ENCODE peak calls at places on chromosomes 13 and 19, in eight cellular contexts. T is Caco-2, K is epithelial cell of esophagus, H is choroid plexus epithelial cell, Q is IMR-90, C is BJ, F is cardiac fibroblast, U is cardiac muscle cell. J is an unnamed sample.

GRCh38 chr19:41984961-41985360 is 9.1 kb downstream of the ATP1A3 start:
- DNase-seq in H (no peak), F (no peak), Q (no peak), T (no peak), K (no peak), U (no peak), C (no peak), J (no peak)

GRCh38 chr13:112113851-112114250 is 46.9 kb downstream of the SOX1 start:
- DNase-seq in F (no peak), C (no peak), H (no peak), K (no peak), U (no peak), T (no peak), Q (no peak), J (no peak)

GRCh38 chr19:28468701-28469459 is 744.1 kb downstream of the UQCRFS1 start:
- DNase-seq in F (peak; percentile 84), H (peak; percentile 62), C (peak; percentile 44), T (peak; percentile 2), K (peak; percentile 4), Q (no peak), U (peak; percentile 40), J (no peak)

GRCh38 chr13:108779308-108779707 is 149.9 kb downstream of the MYO16 start:
- DNase-seq in F (no peak), H (no peak), C (no peak), T (no peak), K (no peak), U (no peak), Q (no peak), J (no peak)

GRCh38 chr19:6963937-6964336 is 57.3 kb downstream of the MBD3L2B start:
- DNase-seq in U (no peak), F (no peak), H (no peak), C (no peak), T (no peak), Q (no peak), K (no peak), J (no peak)

GRCh38 chr13:44816701-44817684 is 172.3 kb downstream of the NUFIP1 start:
- DNase-seq in U (peak; percentile 20), H (peak; percentile 51), T (no peak), Q (peak; percentile 49), F (peak; percentile 68), K (peak; percentile 57), C (no peak), J (no peak)

GRCh38 chr13:86882835-86883234 is 788.3 kb upstream of the SLITRK5 start:
- DNase-seq in U (no peak), T (no peak), F (no peak), H (no peak), K (peak; percentile 18), C (no peak), Q (peak; percentile 2), J (no peak)

GRCh38 chr13:47310376-47310775 is 413.5 kb upstream of the HTR2A start:
- DNase-seq in H (no peak), T (no peak), K (peak; percentile 22), Q (no peak), C (no peak), F (peak; percentile 21), U (no peak), J (no peak)

GRCh38 chr13:33015791-33016323 is 366 bp upstream of the KL start:
- DNase-seq in H (no peak), K (no peak), T (peak; percentile 48), C (no peak), U (no peak), F (no peak), Q (no peak), J (no peak)

GRCh38 chr19:42242071-42242511 is 311 bp downstream of the GSK3A start:
- DNase-seq in K (no peak), T (no peak), U (peak; percentile 20), Q (no peak), H (peak; percentile 14), C (no peak), F (no peak), J (no peak)

GRCh38 chr13:46871557-46871956 is 25.3 kb downstream of the HTR2A start:
- DNase-seq in C (no peak), F (no peak), T (no peak), K (no peak), U (peak; percentile 55), H (no peak), Q (no peak), J (no peak)

GRCh38 chr19:12606796-12607195 is 3.8 kb downstream of the ZNF490 start:
- DNase-seq in H (no peak), U (no peak), F (no peak), Q (no peak), C (no peak), T (no peak), K (peak; percentile 59), J (no peak)

GRCh38 chr13:113427562-113428468 is 25.5 kb downstream of the ADPRHL1 start:
- DNase-seq in T (no peak), U (peak; percentile 29), F (peak; percentile 22), C (no peak), H (peak; percentile 63), K (peak; percentile 14), Q (peak; percentile 45), J (no peak)

GRCh38 chr19:6067975-6068374 is 42.3 kb downstream of the RFX2 start:
- DNase-seq in Q (no peak), C (no peak), T (no peak), U (no peak), H (no peak), K (no peak), F (no peak), J (no peak)

GRCh38 chr13:25171517-25172302 is at the start of gene AMER2:
- DNase-seq in C (no peak), H (peak; percentile 8), K (no peak), T (no peak), F (peak; percentile 2), U (peak; percentile 38), Q (no peak), J (no peak)

GRCh38 chr19:36058481-36059179 is 3.9 kb downstream of the WDR62 start:
- DNase-seq in F (no peak), T (peak; percentile 34), Q (no peak), C (no peak), K (no peak), H (no peak), U (no peak), J (no peak)

DNA sequence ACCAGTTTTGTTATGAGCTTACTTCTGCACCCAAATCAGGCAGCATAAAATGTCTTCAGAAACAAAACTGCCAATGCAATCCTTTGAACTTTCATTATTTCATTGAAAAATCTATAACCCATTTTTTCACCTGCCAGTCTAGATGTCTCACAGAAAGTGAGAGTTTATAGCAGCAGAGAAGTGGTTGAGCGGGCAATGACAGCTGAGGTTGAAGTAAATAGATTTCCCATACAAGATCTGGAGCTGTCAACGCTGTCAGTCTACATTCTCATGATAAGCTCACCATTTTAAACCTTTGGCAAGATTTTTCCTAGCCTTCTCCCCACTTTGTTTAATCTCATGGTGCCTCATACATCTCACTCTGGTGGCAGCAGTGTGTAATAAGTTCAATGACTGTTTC is 1144.9 kb upstream of the PCDH9 start:
- DNase-seq in Q (no peak), U (no peak), H (no peak), T (no peak), C (no peak), K (no peak), F (no peak), J (no peak)
- TF ChIP-seq CTCF in Q (no peak), U (no peak), H (no peak), T (no peak), C (no peak), K (no peak), F (no peak), J (no peak)

GRCh38 chr13:100334209-100334608 is 245.3 kb downstream of the PCCA start:
- DNase-seq in Q (no peak), T (no peak), H (no peak), F (no peak), U (no peak), C (no peak), K (no peak), J (no peak)
- H3K4me3 ChIP-seq in Q (no peak overlapping the region), T (no peak overlapping the region), H (no peak overlapping the region), F (no peak overlapping the region), U (no peak overlapping the region), C (no peak overlapping the region), K (no peak overlapping the region), J (no peak overlapping the region)

DNA sequence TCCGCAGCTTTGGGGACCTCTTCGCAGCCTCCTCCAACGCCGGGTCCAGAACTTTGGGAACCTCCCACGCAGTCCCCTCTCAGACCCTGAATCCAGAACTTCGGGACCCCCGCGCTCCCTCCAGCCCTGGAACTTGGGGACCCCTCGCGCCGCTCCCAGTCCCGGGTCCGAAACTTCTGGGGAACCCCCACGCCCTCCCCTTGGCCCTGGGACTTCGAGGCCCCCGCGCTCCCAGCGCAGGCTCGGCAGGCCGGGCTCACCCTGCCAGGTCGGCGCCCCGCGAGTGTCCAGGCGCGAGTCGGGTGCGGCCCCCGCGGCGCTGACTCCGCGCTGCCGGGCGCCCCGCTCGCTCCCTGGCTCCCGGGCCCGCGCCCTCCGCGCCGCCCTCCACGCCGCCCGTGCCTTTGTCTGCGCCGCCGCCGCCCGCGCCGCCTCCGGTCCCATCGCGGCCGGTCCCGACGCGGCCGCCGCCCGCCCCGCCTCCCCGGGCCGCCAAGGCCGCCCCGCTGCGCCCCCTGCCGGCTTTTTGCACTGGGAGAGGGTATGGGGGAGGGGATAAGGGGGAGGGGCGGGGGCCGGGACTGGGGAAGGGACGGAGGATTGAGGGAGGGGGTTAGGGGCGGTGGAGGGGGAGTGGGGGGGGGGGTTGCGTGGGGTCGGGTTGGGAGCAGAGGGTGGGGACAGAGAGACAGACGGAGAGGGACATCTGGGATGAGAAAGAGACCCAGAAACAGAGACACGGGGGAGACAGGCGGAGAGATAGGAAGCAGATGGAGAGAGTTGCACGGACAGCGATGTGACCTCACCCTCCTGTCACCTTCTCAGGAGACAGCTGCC is at the start of gene HOMER3:
- DNase-seq in Q (peak; percentile 39), F (peak; percentile 50), H (peak; percentile 54), T (peak; percentile 85), K (peak; percentile 70), C (no peak), U (peak; percentile 72), J (no peak)
- TF ChIP-seq CTCF in Q (peak; percentile 48), F (peak; percentile 39), H (peak; percentile 46), T (peak; percentile 54), K (peak; percentile 41), C (peak; percentile 47), U (peak; percentile 21), J (peak; percentile 60)

GRCh38 chr19:17686592-17687042 is 1.5 kb downstream of the UNC13A start:
- DNase-seq in C (no peak), U (peak; percentile 64), Q (no peak), F (peak; percentile 16), K (no peak), H (peak; percentile 51), T (no peak), J (no peak)
- H3K4me3 ChIP-seq in C (peak overlapping the region; percentile 15), U (peak overlapping the region; percentile 10), Q (peak overlapping the region; percentile 7), F (peak overlapping the region; percentile 11), K (no peak overlapping the region), H (peak overlapping the region; percentile 45), T (no peak overlapping the region), J (no peak overlapping the region)

DNA sequence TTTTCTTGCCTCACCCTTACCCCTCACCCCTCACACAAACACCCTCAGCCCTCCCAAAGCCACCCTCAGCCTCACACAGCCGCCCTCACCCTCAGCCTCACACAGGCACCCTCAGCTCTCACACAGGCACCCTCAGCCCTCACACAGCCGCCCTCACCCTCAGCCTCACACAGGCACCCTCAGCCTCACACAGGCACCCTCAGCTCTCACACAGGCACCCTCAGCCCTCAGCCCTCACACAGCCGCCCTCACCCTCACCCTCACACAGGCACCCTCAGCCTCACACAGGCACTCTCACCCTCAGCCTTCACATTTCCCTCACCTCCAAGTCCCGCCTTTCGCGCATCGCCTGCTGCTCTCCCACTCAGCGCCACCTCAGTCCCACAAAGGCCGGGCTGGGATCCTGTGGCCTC is 287 bp upstream of the ZSCAN22 start:
- DNase-seq in H (no peak), T (no peak), K (no peak), Q (no peak), F (no peak), U (no peak), C (no peak), J (no peak)
- TF ChIP-seq CTCF in H (no peak), T (no peak), K (no peak), Q (no peak), F (no peak), U (no peak), C (no peak), J (no peak)

J was measured in AG04449.